ENCODE peak calls at places on chromosomes 13 and 19, in five cellular contexts. F is retinal pigment epithelial cell, Q is aorta, N is cardiac fibroblast, M is AG09309. P is an unnamed sample.

GRCh38 chr13:113458218-113459065 is 5.2 kb upstream of the ADPRHL1 start:
- DNase-seq in F (no peak), N (no peak), M (no peak), Q (no peak), P (no peak)

GRCh38 chr13:92842145-92842544 is 384.5 kb upstream of the GPC6 start:
- DNase-seq in Q (no peak), N (peak), F (peak), M (peak), P (no peak)

GRCh38 chr13:99086869-99087129 is 108.9 kb upstream of the DOCK9 start:
- DNase-seq in M (no peak), F (no peak), N (peak), Q (no peak), P (peak)

GRCh38 chr19:17076539-17076919 is 952 bp downstream of the MYO9B start:
- DNase-seq in Q (no peak), N (no peak), M (no peak), F (no peak), P (no peak)

GRCh38 chr13:26272621-26273020 is 18.7 kb downstream of the CDK8 start:
- DNase-seq in F (no peak), N (no peak), M (no peak), Q (no peak), P (no peak)

GRCh38 chr19:13091400-13092161 is 11.1 kb downstream of the LYL1 start:
- DNase-seq in Q (peak), M (peak), F (peak), N (peak), P (peak)

GRCh38 chr19:40219721-40220276 is 1.6 kb upstream of the TTC9B start:
- DNase-seq in N (peak), Q (no peak), M (no peak), F (peak), P (no peak)

GRCh38 chr13:112062047-112062618 is 4.8 kb upstream of the SOX1 start:
- DNase-seq in M (no peak), F (no peak), N (no peak), Q (no peak), P (no peak)

GRCh38 chr13:40813662-40814454 is 24.4 kb downstream of the SLC25A15 start:
- DNase-seq in N (peak), M (no peak), F (no peak), Q (no peak), P (no peak)

GRCh38 chr13:42651936-42652641 is 78.1 kb downstream of the TNFSF11 start:
- DNase-seq in F (no peak), N (no peak), Q (no peak), M (no peak), P (no peak)

GRCh38 chr13:97076898-97077297 is 82.6 kb upstream of the OXGR1 start:
- DNase-seq in N (peak), F (no peak), Q (no peak), M (no peak), P (no peak)